ENCODE peak calls at places on chromosomes 7 and 10, in five cellular contexts. O is HepG2, P is HCT116, T is GM12878, E is H1. H is an unnamed sample.

GRCh38 chr7:7970113-7970619 is 1.6 kb downstream of the GLCCI1 start:
- DNase-seq in O (no peak), P (no peak), T (no peak), E (no peak), H (no peak)

GRCh38 chr10:120456626-120457430 is at the start of gene PLPP4:
- DNase-seq in O (no peak), P (no peak), T (no peak), E (peak; percentile 65), H (peak; percentile 33)

GRCh38 chr10:15433850-15434537 is 62.9 kb upstream of the FAM171A1 start:
- DNase-seq in O (peak; percentile 30), P (peak; percentile 38), T (no peak), E (no peak), H (peak; percentile 42)

GRCh38 chr7:94639384-94639783 is 16.5 kb downstream of the SGCE start:
- DNase-seq in O (no peak), P (no peak), T (no peak), E (no peak), H (no peak)

GRCh38 chr10:521844-522243 is 167.6 kb downstream of the DIP2C start:
- DNase-seq in O (no peak), P (no peak), T (no peak), E (no peak), H (no peak)

GRCh38 chr10:101453318-101453717 is 99.4 kb downstream of the BTRC start:
- DNase-seq in O (no peak), P (no peak), T (no peak), E (no peak), H (no peak)

GRCh38 chr10:76073524-76073923 is 642.1 kb downstream of the LRMDA start:
- DNase-seq in O (no peak), P (no peak), T (no peak), E (no peak), H (no peak)

GRCh38 chr10:112526130-112526529 is 79.1 kb downstream of the VTI1A start:
- DNase-seq in O (no peak), P (no peak), T (no peak), E (no peak), H (no peak)

GRCh38 chr7:44824894-44825526 is 22.9 kb downstream of the H2AZ2 start:
- DNase-seq in O (no peak), P (no peak), T (no peak), E (no peak), H (no peak)

GRCh38 chr10:22554481-22555182 is 159.7 kb downstream of the PIP4K2A start:
- DNase-seq in O (no peak), P (no peak), T (no peak), E (no peak), H (no peak)

GRCh38 chr10:79061441-79062315 is 7.1 kb upstream of the ZMIZ1 start:
- DNase-seq in O (no peak), P (no peak), T (no peak), E (no peak), H (no peak)

GRCh38 chr10:60799971-60800370 is 21.7 kb downstream of the CDK1 start:
- DNase-seq in O (no peak), P (no peak), T (no peak), E (no peak), H (no peak)

GRCh38 chr7:36784991-36785940 is 61.0 kb upstream of the AOAH start:
- DNase-seq in O (no peak), P (no peak), T (peak; percentile 61), E (no peak), H (no peak)

GRCh38 chr7:8536431-8536830 is 103.0 kb downstream of the NXPH1 start:
- DNase-seq in O (no peak), P (no peak), T (no peak), E (no peak), H (no peak)

GRCh38 chr10:72694476-72695369 is 2.8 kb downstream of the MCU start:
- DNase-seq in O (peak; percentile 42), P (no peak), T (no peak), E (no peak), H (no peak)

GRCh38 chr7:133436014-133436428 is 183.1 kb downstream of the EXOC4 start:
- DNase-seq in O (no peak), P (no peak), T (no peak), E (no peak), H (no peak)

GRCh38 chr10:47404446-47404845 is 20.4 kb upstream of the ZNF488 start:
- DNase-seq in O (no peak), P (no peak), T (no peak), E (no peak), H (peak; percentile 67)

GRCh38 chr10:123043409-123043925 is 34.7 kb downstream of the ACADSB start:
- DNase-seq in O (peak; percentile 71), P (peak; percentile 80), T (peak; percentile 30), E (peak; percentile 66), H (peak; percentile 76)

GRCh38 chr7:85114342-85114741 is 72.5 kb downstream of the SEMA3D start:
- DNase-seq in O (no peak), P (peak; percentile 22), T (no peak), E (no peak), H (no peak)

GRCh38 chr7:118079369-118079768 is 104.6 kb upstream of the LSM8 start:
- DNase-seq in O (no peak), P (no peak), T (no peak), E (no peak), H (no peak)

GRCh38 chr7:482521-483083 is 37.0 kb downstream of the PDGFA start:
- DNase-seq in O (no peak), P (no peak), T (no peak), E (no peak), H (no peak)

GRCh38 chr7:112414855-112415490 is 35.3 kb upstream of the IFRD1 start:
- DNase-seq in O (peak; percentile 42), P (peak; percentile 36), T (no peak), E (no peak), H (no peak)

GRCh38 chr10:71297343-71297742 is 21.7 kb upstream of the SLC29A3 start:
- DNase-seq in O (no peak), P (no peak), T (no peak), E (no peak), H (no peak)

GRCh38 chr7:77903597-77903996 is 105.0 kb downstream of the PHTF2 start:
- DNase-seq in O (peak; percentile 8), P (no peak), T (no peak), E (no peak), H (peak; percentile 50)

GRCh38 chr7:104161244-104161643 is 46.6 kb downstream of the ORC5 start:
- DNase-seq in O (no peak), P (no peak), T (no peak), E (no peak), H (no peak)

GRCh38 chr10:1454428-1454827 is 282.9 kb downstream of the ADARB2 start:
- DNase-seq in O (no peak), P (no peak), T (peak; percentile 63), E (no peak), H (no peak)

GRCh38 chr7:105902325-105902911 is 26.0 kb upstream of the ATXN7L1 start:
- DNase-seq in O (no peak), P (no peak), T (no peak), E (no peak), H (no peak)

GRCh38 chr7:26461508-26461907 is 169.8 kb downstream of the SNX10 start:
- DNase-seq in O (no peak), P (no peak), T (no peak), E (no peak), H (no peak)
- TF ChIP-seq JUND in O (no peak), P (no peak), T (no peak), E (no peak), H (no peak)

GRCh38 chr7:150986099-150986512 is 4.7 kb upstream of the NOS3 start:
- DNase-seq in O (no peak), P (no peak), T (no peak), E (peak; percentile 90), H (peak; percentile 66)
- TF ChIP-seq JUND in O (no peak), P (no peak), T (no peak), E (no peak), H (no peak)

GRCh38 chr10:84138478-84139125 is 707 bp upstream of the GHITM start:
- DNase-seq in O (no peak), P (no peak), T (no peak), E (no peak), H (no peak)
- TF ChIP-seq JUND in O (no peak), P (no peak), T (no peak), E (no peak), H (no peak)

DNA sequence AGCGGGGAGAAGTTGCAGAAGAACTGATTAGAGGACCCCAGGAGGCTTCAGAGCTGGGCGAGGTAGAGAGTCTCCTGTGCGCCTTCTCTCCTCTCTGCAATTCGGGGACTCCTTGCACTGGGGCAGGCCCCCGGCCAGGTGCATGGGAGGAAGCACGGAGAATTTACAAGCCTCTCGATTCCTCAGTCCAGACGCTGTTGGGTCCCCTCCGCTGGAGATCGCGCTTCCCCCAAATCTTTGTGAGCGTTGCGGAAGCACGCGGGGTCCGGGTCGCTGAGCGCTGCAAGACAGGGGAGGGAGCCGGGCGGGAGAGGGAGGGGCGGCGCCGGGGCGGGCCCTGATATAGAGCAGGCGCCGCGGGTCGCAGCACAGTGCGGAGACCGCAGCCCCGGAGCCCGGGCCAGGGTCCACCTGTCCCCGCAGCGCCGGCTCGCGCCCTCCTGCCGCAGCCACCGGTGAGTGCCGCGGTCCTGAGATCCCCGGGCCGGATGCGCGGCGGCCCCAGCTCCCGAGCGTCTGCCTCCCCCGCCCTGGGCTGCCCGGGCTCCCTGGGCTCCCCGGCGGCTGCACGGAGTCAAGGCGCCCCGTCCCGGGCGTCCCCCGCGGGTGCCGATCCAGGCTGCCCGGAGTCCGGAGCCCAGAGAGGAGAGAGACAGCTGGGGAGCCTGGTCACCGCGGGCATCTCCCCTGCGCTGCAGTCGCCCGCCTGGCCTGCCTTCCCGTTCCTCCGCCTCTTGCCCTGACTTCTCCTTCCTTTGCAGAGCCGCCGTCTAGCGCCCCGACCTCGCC is at the start of gene PLAU:
- DNase-seq in O (no peak), P (no peak), T (no peak), E (peak; percentile 82), H (peak; percentile 34)
- TF ChIP-seq JUND in O (no peak), P (no peak), T (no peak), E (no peak), H (no peak)

GRCh38 chr7:142942746-142943145 is 3.5 kb downstream of the LLCFC1 start:
- DNase-seq in O (no peak), P (no peak), T (no peak), E (no peak), H (no peak)

GRCh38 chr7:142943706-142944268 is 4.5 kb downstream of the LLCFC1 start:
- DNase-seq in O (no peak), P (no peak), T (no peak), E (no peak), H (no peak)

GRCh38 chr7:142950235-142950634 is 11.0 kb downstream of the LLCFC1 start:
- DNase-seq in O (no peak), P (no peak), T (no peak), E (no peak), H (no peak)

GRCh38 chr7:142945001-142945400 is 5.7 kb downstream of the LLCFC1 start:
- DNase-seq in O (no peak), P (no peak), T (no peak), E (no peak), H (no peak)

GRCh38 chr7:142948603-142949002 is 9.3 kb downstream of the LLCFC1 start:
- DNase-seq in O (no peak), P (no peak), T (no peak), E (no peak), H (no peak)
- TF ChIP-seq JUND in O (no peak), P (no peak), T (no peak), E (no peak), H (no peak)

H was measured in T47D.